ENCODE peak calls at places on chromosomes 6 and 20, in four cellular contexts. I is fibroblast of lung, Q is bronchial epithelial cell, J is AG20443. N is an unnamed sample.

GRCh38 chr20:19745106-19745505 is 13.0 kb upstream of the RIN2 start:
- DNase-seq in I (no peak), Q (no peak), J (no peak), N (no peak)

GRCh38 chr6:2863901-2864300 is 22.2 kb upstream of the SERPINB1 start:
- DNase-seq in Q (no peak), I (no peak), J (no peak), N (no peak)

GRCh38 chr20:4720121-4720976 is 1.4 kb upstream of the PRND start:
- DNase-seq in J (peak; percentile 93), I (peak; percentile 64), Q (peak; percentile 70), N (peak; percentile 62)

GRCh38 chr20:18624948-18625347 is 37.1 kb downstream of the DTD1 start:
- DNase-seq in J (no peak), Q (no peak), I (no peak), N (no peak)

GRCh38 chr6:71982385-71982784 is 96.0 kb downstream of the RIMS1 start:
- DNase-seq in I (no peak), J (no peak), Q (peak; percentile 52), N (no peak)

GRCh38 chr6:105569706-105570105 is 166.8 kb upstream of the PREP start:
- DNase-seq in Q (no peak), J (no peak), I (no peak), N (no peak)

GRCh38 chr6:53623497-53623896 is 42.1 kb downstream of the KLHL31 start:
- DNase-seq in Q (peak; percentile 77), I (peak; percentile 84), J (peak; percentile 25), N (no peak)

GRCh38 chr6:160239929-160240690 is 18.5 kb downstream of the SLC22A2 start:
- DNase-seq in Q (no peak), I (peak; percentile 64), J (no peak), N (no peak)

GRCh38 chr6:152981989-152982767 is 663 bp downstream of the FBXO5 start:
- DNase-seq in I (no peak), Q (no peak), J (peak; percentile 9), N (no peak)

GRCh38 chr20:26347396-26347795 is 650.7 kb upstream of the ZNF337 start:
- DNase-seq in Q (no peak), J (no peak), I (no peak), N (no peak)

GRCh38 chr6:109308018-109308492 is 74.2 kb downstream of the CD164 start:
- DNase-seq in J (peak; percentile 93), Q (peak; percentile 95), I (peak; percentile 51), N (peak; percentile 20)

GRCh38 chr20:57258055-57258454 is 8.4 kb downstream of the BMP7 start:
- DNase-seq in I (no peak), Q (no peak), J (no peak), N (no peak)

GRCh38 chr20:39822667-39823066 is 860.5 kb downstream of the DHX35 start:
- DNase-seq in I (peak; percentile 84), J (peak; percentile 40), Q (peak; percentile 50), N (no peak)

GRCh38 chr6:46963039-46963438 is 41.3 kb upstream of the ADGRF5 start:
- DNase-seq in J (no peak), I (peak; percentile 33), Q (no peak), N (no peak)

GRCh38 chr6:76684881-76685280 is 612.4 kb upstream of the IMPG1 start:
- DNase-seq in Q (no peak), J (no peak), I (no peak), N (no peak)

GRCh38 chr6:18561006-18561750 is 174.0 kb downstream of the RNF144B start:
- DNase-seq in J (peak; percentile 15), Q (no peak), I (no peak), N (no peak)

GRCh38 chr6:101069191-101069795 is 188.2 kb upstream of the ASCC3 start:
- DNase-seq in Q (peak; percentile 77), J (no peak), I (peak; percentile 7), N (no peak)

GRCh38 chr6:125415921-125416320 is 114.2 kb upstream of the HDDC2 start:
- DNase-seq in J (no peak), Q (peak; percentile 83), I (peak; percentile 3), N (no peak)

GRCh38 chr6:132568611-132569010 is 1.5 kb upstream of the TAAR6 start:
- DNase-seq in I (no peak), Q (no peak), J (no peak), N (no peak)

GRCh38 chr6:28635547-28636158 is 110.0 kb downstream of the GPX5 start:
- DNase-seq in J (no peak), I (no peak), Q (no peak), N (no peak)

GRCh38 chr6:35719407-35719829 is 17.4 kb upstream of the ARMC12 start:
- DNase-seq in J (no peak), I (no peak), Q (no peak), N (no peak)

GRCh38 chr6:11277275-11278206 is 45.1 kb upstream of the NEDD9 start:
- DNase-seq in J (peak; percentile 75), Q (peak; percentile 86), I (peak; percentile 95), N (no peak)

GRCh38 chr6:88311561-88311960 is 145.4 kb upstream of the CNR1 start:
- DNase-seq in Q (no peak), J (no peak), I (no peak), N (no peak)

GRCh38 chr6:160791981-160792418 is 90.0 kb downstream of the PLG start:
- DNase-seq in I (no peak), J (no peak), Q (peak; percentile 93), N (no peak)

GRCh38 chr6:52416629-52417151 is 3.5 kb upstream of the EFHC1 start:
- DNase-seq in I (peak; percentile 66), Q (peak; percentile 80), J (peak; percentile 59), N (no peak)

GRCh38 chr6:13818341-13818740 is 4.0 kb upstream of the MCUR1 start:
- DNase-seq in J (no peak), Q (no peak), I (no peak), N (no peak)

GRCh38 chr6:81995548-81996289 is 243.2 kb upstream of the TENT5A start:
- DNase-seq in Q (peak; percentile 89), J (peak; percentile 20), I (peak; percentile 78), N (no peak)

GRCh38 chr6:161186173-161186769 is 87.6 kb downstream of the AGPAT4 start:
- DNase-seq in I (peak; percentile 96), Q (peak; percentile 94), J (peak; percentile 86), N (no peak)

GRCh38 chr6:30915591-30915946 is 1.5 kb downstream of the VARS2 start:
- DNase-seq in J (peak; percentile 86), Q (peak; percentile 64), I (peak; percentile 53), N (no peak)